ENCODE peak calls at places on chromosomes 13 and 19, in seven cellular contexts. H is esophagus muscularis mucosa, U is spleen, Y is colonic mucosa, W is AG04450, X is uterus, O is ovary. V is an unnamed sample.

GRCh38 chr13:20994441-20994821 is 67.0 kb downstream of the LATS2 start:
- DNase-seq in X (no peak), Y (no peak), U (no peak), O (no peak), H (no peak), W (no peak), V (no peak)

GRCh38 chr13:51246005-51246404 is 23.8 kb downstream of the FAM124A start:
- DNase-seq in O (no peak), X (no peak), H (no peak), U (no peak), Y (no peak), W (no peak), V (no peak)

GRCh38 chr13:73168226-73168992 is 109.6 kb downstream of the KLF5 start:
- DNase-seq in H (no peak), W (no peak), O (no peak), Y (no peak), X (no peak), U (no peak), V (no peak)

GRCh38 chr13:79995334-79995733 is 345.6 kb downstream of the SPRY2 start:
- DNase-seq in U (no peak), H (no peak), Y (no peak), X (no peak), W (no peak), O (no peak), V (no peak)

GRCh38 chr13:29429496-29429895 is 166.0 kb downstream of the SLC7A1 start:
- DNase-seq in Y (no peak), W (no peak), U (no peak), X (no peak), H (no peak), O (no peak), V (no peak)

GRCh38 chr19:50978772-50979390 is 4.8 kb downstream of the KLK7 start:
- DNase-seq in O (no peak), H (no peak), X (no peak), W (no peak), Y (no peak), U (no peak), V (no peak)

GRCh38 chr13:29546662-29547061 is 48.8 kb downstream of the SLC7A1 start:
- DNase-seq in U (no peak), O (no peak), W (no peak), X (no peak), Y (no peak), H (no peak), V (no peak)

GRCh38 chr13:50916701-50917184 is 7.2 kb downstream of the RNASEH2B start:
- DNase-seq in X (no peak), Y (peak; percentile 28), W (no peak), H (no peak), U (no peak), O (no peak), V (no peak)

GRCh38 chr13:30577381-30577780 is 40.3 kb upstream of the USPL1 start:
- DNase-seq in U (no peak), W (peak; percentile 59), O (no peak), H (no peak), Y (no peak), X (no peak), V (no peak)

GRCh38 chr13:50672025-50672424 is 171.5 kb downstream of the DLEU7 start:
- DNase-seq in H (no peak), X (no peak), Y (no peak), W (no peak), U (no peak), O (no peak), V (no peak)

GRCh38 chr13:30572859-30573275 is 44.9 kb upstream of the USPL1 start:
- DNase-seq in X (no peak), Y (no peak), O (no peak), U (no peak), W (no peak), H (no peak), V (no peak)

GRCh38 chr19:10278935-10279334 is 7.8 kb upstream of the ICAM4 start:
- DNase-seq in X (no peak), W (no peak), H (no peak), U (no peak), Y (no peak), O (no peak), V (no peak)

GRCh38 chr13:33379597-33379996 is 94.0 kb upstream of the STARD13 start:
- DNase-seq in O (no peak), H (no peak), U (no peak), Y (no peak), W (no peak), X (no peak), V (no peak)

GRCh38 chr19:58317481-58318072 is 9.2 kb upstream of the ZSCAN22 start:
- DNase-seq in X (no peak), Y (no peak), H (no peak), O (no peak), W (no peak), U (no peak), V (no peak)

GRCh38 chr13:82480415-82480814 is 1401.9 kb downstream of the SLITRK1 start:
- DNase-seq in H (no peak), Y (no peak), W (no peak), X (no peak), O (no peak), U (no peak), V (no peak)

GRCh38 chr19:52286256-52286655 is 10.7 kb upstream of the ZNF480 start:
- DNase-seq in W (no peak), X (no peak), Y (no peak), U (no peak), O (no peak), H (no peak), V (no peak)

GRCh38 chr13:99105160-99105559 is 95.5 kb upstream of the UBAC2 start:
- DNase-seq in Y (no peak), U (no peak), O (no peak), W (no peak), X (no peak), H (no peak), V (no peak)

GRCh38 chr13:110442946-110443632 is 118.4 kb downstream of the RAB20 start:
- DNase-seq in Y (no peak), O (no peak), H (no peak), W (no peak), U (no peak), X (no peak), V (no peak)

GRCh38 chr13:52450793-52451116 is 321 bp upstream of the VPS36 start:
- DNase-seq in U (no peak), X (no peak), O (no peak), W (no peak), H (no peak), Y (no peak), V (no peak)
- TF ChIP-seq CTCF in U (peak; percentile 79), X (no peak), O (no peak), W (no peak), H (no peak), Y (no peak), V (no peak)

GRCh38 chr13:75149781-75150180 is 332.2 kb downstream of the TBC1D4 start:
- DNase-seq in X (no peak), Y (no peak), O (no peak), U (no peak), H (no peak), W (no peak), V (no peak)

GRCh38 chr13:75151081-75151643 is 330.8 kb downstream of the TBC1D4 start:
- DNase-seq in U (no peak), W (peak; percentile 13), H (no peak), X (no peak), O (no peak), Y (no peak), V (no peak)

GRCh38 chr13:75153834-75154233 is 328.1 kb downstream of the TBC1D4 start:
- DNase-seq in H (no peak), O (no peak), W (no peak), Y (no peak), X (no peak), U (no peak), V (no peak)

DNA sequence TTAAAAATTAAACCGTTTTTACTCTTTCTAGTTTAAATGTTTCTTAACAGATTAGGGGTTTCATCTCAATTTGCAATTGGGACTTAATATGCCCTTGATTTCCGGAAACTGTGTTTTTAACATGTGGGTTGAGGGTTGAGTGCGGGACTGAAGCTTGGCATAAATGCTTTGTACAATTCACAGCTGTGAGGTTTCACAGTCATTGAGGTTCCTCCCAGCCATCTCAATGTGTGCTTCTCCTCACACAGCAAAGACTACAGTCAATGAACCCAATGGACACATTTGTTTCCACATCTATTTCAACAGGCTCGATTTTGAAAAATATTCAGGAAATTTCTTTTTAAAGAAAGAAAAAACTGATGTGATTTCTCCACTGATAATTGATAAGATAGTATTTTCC is 328.6 kb downstream of the TBC1D4 start:
- DNase-seq in X (no peak), W (no peak), U (no peak), O (no peak), Y (no peak), H (no peak), V (no peak)
- H3K27me3 ChIP-seq in X (no peaks in the 10 kb centered on the region), W (no peaks in the 10 kb centered on the region), U (no peaks in the 10 kb centered on the region), O (no peaks in the 10 kb centered on the region), Y (no peaks in the 10 kb centered on the region), H (no peaks in the 10 kb centered on the region), V (no peaks in the 10 kb centered on the region)

GRCh38 chr19:16087940-16088339 is 11.6 kb downstream of the TPM4 start:
- DNase-seq in O (no peak), Y (no peak), W (no peak), X (no peak), U (no peak), H (peak; percentile 91), V (no peak)

GRCh38 chr19:16085115-16085514 is 8.8 kb downstream of the TPM4 start:
- DNase-seq in U (no peak), O (no peak), Y (no peak), X (no peak), W (no peak), H (peak; percentile 64), V (no peak)

GRCh38 chr19:16091546-16092475 is 15.5 kb downstream of the TPM4 start:
- DNase-seq in U (no peak), W (no peak), O (no peak), H (no peak), Y (no peak), X (no peak), V (no peak)

GRCh38 chr19:16088985-16089846 is 12.9 kb downstream of the TPM4 start:
- DNase-seq in W (no peak), H (peak; percentile 50), X (no peak), U (no peak), Y (no peak), O (no peak), V (no peak)

DNA sequence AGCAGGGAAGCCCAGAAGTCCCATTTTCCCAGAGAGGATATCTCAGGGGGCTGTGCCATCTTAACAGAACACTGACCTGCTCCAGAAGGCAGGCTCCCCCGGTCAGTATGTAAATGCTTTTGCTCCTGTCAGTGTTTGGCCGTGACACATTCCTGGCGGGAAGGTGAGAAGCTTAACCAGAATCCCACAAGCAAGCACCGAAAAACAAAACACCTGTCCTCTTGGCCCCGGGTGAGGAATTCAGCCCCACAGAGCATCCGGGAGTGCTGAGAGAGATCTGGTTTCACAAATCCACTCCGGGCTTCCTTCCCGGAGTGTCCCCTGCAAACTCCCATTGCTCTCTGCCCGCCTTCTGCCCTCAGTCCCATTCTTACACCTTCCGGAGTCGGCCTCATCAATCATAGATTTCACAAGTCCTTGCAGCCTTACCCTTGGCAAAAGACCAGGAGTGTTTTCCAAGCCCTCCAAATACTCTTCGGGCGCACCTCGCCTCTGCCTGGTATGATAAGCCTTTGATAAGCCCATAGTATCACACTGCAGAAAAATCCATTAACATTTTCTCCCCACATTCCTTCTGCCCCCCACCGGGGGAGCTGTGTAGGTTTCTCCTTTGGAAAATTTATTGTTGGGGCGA is 12.2 kb downstream of the TPM4 start:
- DNase-seq in Y (no peak), H (peak; percentile 85), U (no peak), X (peak; percentile 59), W (no peak), O (no peak), V (peak; percentile 52)
- TF ChIP-seq CTCF in Y (no peak), H (peak; percentile 4), U (no peak), X (no peak), W (peak; percentile 39), O (no peak), V (no peak)

GRCh38 chr19:53908933-53909415 is at the start of gene CACNG7:
- DNase-seq in Y (no peak), X (no peak), O (no peak), W (no peak), U (no peak), H (no peak), V (no peak)
- H3K27me3 ChIP-seq in Y (peaks cover 36% of the 10 kb centered on the region), X (peaks cover 46% of the 10 kb centered on the region), O (peaks cover 3% of the 10 kb centered on the region), W (peaks cover 10% of the 10 kb centered on the region), U (peaks cover 92% of the 10 kb centered on the region), H (peaks cover 98% of the 10 kb centered on the region), V (peaks cover 78% of the 10 kb centered on the region)

V was measured in stomach.